ENCODE peak calls at places on chromosomes 11 and 22, in four cellular contexts. B is ovary, K is H1, D is pancreas. E is an unnamed sample.

GRCh38 chr11:29310016-29310415 is 706.8 kb downstream of the KCNA4 start:
- DNase-seq in B (no peak), D (no peak), K (no peak), E (no peak)

GRCh38 chr22:22346401-22347107 is 102.0 kb downstream of the VPREB1 start:
- DNase-seq in B (no peak), D (no peak), K (no peak), E (no peak)

GRCh38 chr22:37994049-37994448 is 9.7 kb upstream of the SOX10 start:
- DNase-seq in B (no peak), D (no peak), K (no peak), E (no peak)

GRCh38 chr22:46653596-46653995 is 33.4 kb downstream of the GRAMD4 start:
- DNase-seq in B (no peak), K (no peak), D (no peak), E (no peak)

GRCh38 chr22:31104869-31105268 is 2.5 kb downstream of the SELENOM start:
- DNase-seq in D (peak), K (peak), B (no peak), E (no peak)

GRCh38 chr22:23834830-23835772 is 3.7 kb downstream of the DERL3 start:
- DNase-seq in B (no peak), D (peak), K (no peak), E (no peak)

GRCh38 chr11:119977584-119977860 is 160.4 kb downstream of the TRIM29 start:
- DNase-seq in D (no peak), B (no peak), K (no peak), E (no peak)

GRCh38 chr11:34890089-34890488 is 26.1 kb downstream of the APIP start:
- DNase-seq in D (no peak), K (no peak), B (no peak), E (no peak)

GRCh38 chr22:39634530-39635399 is 64.2 kb downstream of the CACNA1I start:
- DNase-seq in K (no peak), D (no peak), B (no peak), E (no peak)

GRCh38 chr11:126305699-126306098 is 1.8 kb downstream of the DCPS start:
- DNase-seq in K (no peak), D (no peak), B (no peak), E (no peak)

GRCh38 chr22:36155702-36156101 is 4.9 kb downstream of the APOL3 start:
- DNase-seq in D (no peak), B (peak), K (no peak), E (no peak)

GRCh38 chr11:76783901-76784813 is 1.0 kb downstream of the TSKU start:
- DNase-seq in B (peak), K (peak), D (peak), E (no peak)

GRCh38 chr11:95991101-95991500 is 67.2 kb upstream of the MTMR2 start:
- DNase-seq in B (no peak), K (no peak), D (no peak), E (no peak)

GRCh38 chr11:64244966-64245365 is 1.8 kb downstream of the PPP1R14B start:
- DNase-seq in B (no peak), D (no peak), K (no peak), E (no peak)

GRCh38 chr22:28497188-28497587 is 182.5 kb downstream of the TTC28 start:
- DNase-seq in D (no peak), B (no peak), K (no peak), E (no peak)

GRCh38 chr11:116849491-116849890 is 12.1 kb upstream of the APOA1 start:
- DNase-seq in D (no peak), K (no peak), B (no peak), E (no peak)

GRCh38 chr22:28222066-28222465 is 303.0 kb upstream of the PITPNB start:
- DNase-seq in K (no peak), B (no peak), D (no peak), E (no peak)

GRCh38 chr11:92796744-92797143 is 172.7 kb upstream of the MTNR1B start:
- DNase-seq in K (no peak), D (no peak), B (no peak), E (no peak)

GRCh38 chr11:45042560-45042959 is 91.9 kb upstream of the TP53I11 start:
- DNase-seq in D (no peak), K (no peak), B (no peak), E (no peak)

GRCh38 chr22:26239561-26239960 is 70.3 kb downstream of the SEZ6L start:
- DNase-seq in B (no peak), K (no peak), D (no peak), E (no peak)

GRCh38 chr22:37929390-37929789 is 23.3 kb downstream of the MICALL1 start:
- DNase-seq in B (no peak), D (peak), K (no peak), E (no peak)

GRCh38 chr11:112016088-112016764 is 9.0 kb upstream of the DLAT start:
- DNase-seq in B (no peak), K (no peak), D (no peak), E (no peak)

GRCh38 chr22:50298266-50298637 is 9.2 kb downstream of the PLXNB2 start:
- DNase-seq in K (no peak), D (no peak), B (no peak), E (no peak)

GRCh38 chr22:50300620-50301257 is 6.7 kb downstream of the PLXNB2 start:
- DNase-seq in K (no peak), B (no peak), D (no peak), E (no peak)

GRCh38 chr22:50301581-50301991 is 5.9 kb downstream of the PLXNB2 start:
- DNase-seq in K (no peak), D (no peak), B (no peak), E (no peak)

GRCh38 chr22:50298937-50299656 is 8.3 kb downstream of the PLXNB2 start:
- DNase-seq in K (no peak), D (no peak), B (no peak), E (no peak)

DNA sequence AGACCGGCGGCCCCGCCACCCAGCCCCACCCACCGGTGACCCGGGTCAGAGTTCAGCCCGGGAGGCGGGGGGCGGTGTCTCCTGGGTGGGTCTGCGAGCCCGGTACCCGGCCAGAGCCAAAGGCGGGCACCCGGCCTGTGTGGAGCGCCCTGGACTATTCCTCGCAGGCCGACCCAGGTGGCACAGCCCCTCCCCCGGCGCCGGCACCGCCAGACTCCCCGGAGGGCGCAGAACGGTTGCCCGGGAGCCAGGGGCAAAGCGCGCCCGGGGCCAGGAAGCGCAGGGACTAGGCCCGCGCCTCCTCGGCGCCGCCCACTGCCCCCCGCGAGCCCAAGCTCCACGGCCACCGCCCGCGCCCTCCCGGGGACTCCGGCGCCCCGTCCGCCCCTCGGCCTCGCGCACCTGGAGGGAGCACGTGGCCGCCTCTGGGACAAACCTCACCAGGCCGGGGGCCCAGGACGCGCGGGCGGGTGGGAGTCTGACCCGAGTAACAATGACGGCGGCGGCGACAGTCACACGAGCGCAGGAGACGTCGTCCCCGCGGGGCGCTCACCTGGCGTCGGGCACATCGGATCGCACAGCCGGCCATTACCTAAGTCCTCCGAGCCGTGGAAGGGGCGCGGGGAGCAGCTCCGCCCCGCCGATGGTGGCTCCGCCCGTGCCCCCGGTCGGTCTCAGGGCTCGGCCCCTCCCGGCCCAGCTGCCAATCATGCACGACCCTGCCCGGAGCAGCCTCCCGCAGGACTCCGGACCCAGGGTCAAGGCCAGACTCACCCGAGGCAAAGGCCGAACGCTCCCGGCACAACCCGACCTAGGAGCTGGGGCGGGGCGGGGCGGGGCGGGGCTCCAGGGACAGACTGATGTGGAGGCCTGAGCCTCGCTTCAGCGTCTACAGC is 7.5 kb downstream of the PLXNB2 start:
- DNase-seq in B (no peak), D (no peak), K (peak), E (no peak)
- TF ChIP-seq CTCF in B (no peak), D (no peak), K (no peak), E (no peak)

DNA sequence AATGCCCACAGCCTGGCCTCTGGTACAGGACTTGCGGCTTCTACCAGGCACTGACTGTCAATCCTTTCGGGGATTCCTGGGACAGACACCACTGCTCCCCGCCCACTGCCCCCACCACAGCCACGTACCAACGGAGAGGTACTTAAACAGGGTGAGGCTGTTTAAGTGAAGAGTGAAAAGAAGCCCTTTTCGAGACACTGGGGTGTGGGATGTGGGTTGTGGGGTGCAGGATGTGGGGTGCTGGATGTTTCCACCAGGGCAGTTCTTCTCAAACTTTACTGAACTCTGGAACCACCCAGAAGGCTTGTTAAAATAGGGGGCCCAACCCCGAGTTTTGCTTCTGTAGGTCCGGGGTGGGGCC is 34.2 kb upstream of the PRR5 start:
- DNase-seq in K (no peak), D (no peak), B (no peak), E (peak)
- H3K4me3 ChIP-seq in K (peak), D (no peak), B (peak), E (peak)

DNA sequence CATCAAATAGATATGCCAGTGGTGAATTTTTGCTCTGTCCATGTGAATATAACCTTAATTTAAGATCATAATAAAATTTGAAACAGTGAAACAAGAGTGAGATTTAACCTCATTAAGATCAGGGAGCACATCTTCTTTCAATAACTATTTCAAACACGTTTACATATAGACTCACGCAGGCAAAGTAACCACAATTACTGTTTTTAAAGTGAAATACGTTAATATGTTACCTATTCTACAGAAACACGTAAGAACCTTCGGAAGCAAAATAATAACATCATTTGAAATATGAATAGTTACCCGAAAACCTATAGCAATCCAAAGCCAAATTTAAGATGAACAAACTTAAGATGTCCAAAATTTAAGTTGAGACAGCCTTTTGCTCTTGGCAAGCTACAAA is 136.2 kb upstream of the ZC3H12C start:
- DNase-seq in K (no peak), D (no peak), B (no peak), E (no peak)
- H3K27ac ChIP-seq in K (no peak), D (no peak), B (no peak), E (no peak)

DNA sequence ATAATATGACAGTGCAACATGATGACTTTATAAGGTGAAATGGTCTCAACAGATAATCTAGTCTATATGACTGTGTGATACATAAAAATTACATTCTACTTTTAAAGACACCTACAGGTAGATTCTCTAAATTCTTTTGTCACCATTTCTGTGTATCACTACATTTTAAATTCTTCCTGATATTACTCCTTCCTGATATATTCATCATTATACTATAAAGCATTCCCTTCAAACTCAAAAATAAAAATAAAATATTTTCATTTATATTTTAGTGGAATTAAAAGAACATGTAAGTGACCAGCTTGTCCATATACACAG is 1062.3 kb downstream of the DLG2 start:
- DNase-seq in D (no peak), B (no peak), K (no peak), E (no peak)
- TF ChIP-seq CTCF in D (no peak), B (no peak), K (no peak), E (peak)

GRCh38 chr11:124194283-124194682 is 11.1 kb downstream of the OR10D3 start:
- DNase-seq in K (no peak), D (no peak), B (no peak), E (no peak)
- H3K4me3 ChIP-seq in K (no peak), D (no peak), B (no peak), E (no peak)

DNA sequence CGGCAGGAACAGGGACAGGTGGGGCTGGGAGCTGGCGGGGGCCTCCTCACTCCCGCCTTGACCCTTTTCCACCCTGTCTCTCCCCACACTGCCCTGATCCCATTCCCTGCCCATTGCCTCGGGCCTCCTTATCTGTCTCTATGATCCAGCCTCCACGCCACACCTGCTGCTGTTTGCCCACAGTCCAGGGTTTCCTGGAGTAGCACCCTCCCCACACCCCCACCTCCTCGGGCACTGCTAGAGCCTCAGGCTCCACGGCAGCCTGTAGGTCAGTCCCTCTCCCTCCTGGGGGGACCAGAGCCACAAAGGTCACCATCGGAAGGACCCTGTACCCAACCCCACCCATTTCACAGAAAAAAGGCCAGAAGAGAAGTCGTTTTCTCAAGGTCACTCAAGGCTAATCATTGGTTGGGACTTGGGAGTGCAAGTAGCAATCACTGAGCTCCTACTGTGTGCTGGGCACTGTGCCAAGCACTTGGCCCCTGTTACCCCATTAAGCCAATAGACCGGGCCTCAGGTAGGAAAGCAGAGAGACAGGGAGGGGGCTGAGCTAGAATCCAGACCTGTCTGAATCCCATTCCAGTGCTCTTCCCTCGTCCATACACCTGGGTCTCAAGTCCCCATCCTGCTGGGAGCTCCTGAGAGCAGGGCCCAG is 71.8 kb downstream of the PDE2A start:
- DNase-seq in B (no peak), K (no peak), D (no peak), E (no peak)
- H3K27ac ChIP-seq in B (no peak), K (no peak), D (no peak), E (no peak)

GRCh38 chr11:8739309-8739793 is 56.8 kb downstream of the RPL27A start:
- DNase-seq in D (no peak), B (no peak), K (no peak), E (no peak)

GRCh38 chr11:8744423-8744822 is 61.8 kb downstream of the RPL27A start:
- DNase-seq in D (no peak), K (no peak), B (no peak), E (no peak)

GRCh38 chr11:8745431-8745986 is 62.9 kb downstream of the RPL27A start:
- DNase-seq in D (no peak), K (no peak), B (no peak), E (no peak)

GRCh38 chr11:8735094-8735493 is 52.5 kb downstream of the RPL27A start:
- DNase-seq in K (no peak), B (no peak), D (no peak), E (no peak)

GRCh38 chr11:8740156-8740555 is 57.6 kb downstream of the RPL27A start:
- DNase-seq in B (no peak), K (no peak), D (no peak), E (no peak)
- TF ChIP-seq CTCF in B (no peak), K (no peak), D (no peak), E (no peak)

DNA sequence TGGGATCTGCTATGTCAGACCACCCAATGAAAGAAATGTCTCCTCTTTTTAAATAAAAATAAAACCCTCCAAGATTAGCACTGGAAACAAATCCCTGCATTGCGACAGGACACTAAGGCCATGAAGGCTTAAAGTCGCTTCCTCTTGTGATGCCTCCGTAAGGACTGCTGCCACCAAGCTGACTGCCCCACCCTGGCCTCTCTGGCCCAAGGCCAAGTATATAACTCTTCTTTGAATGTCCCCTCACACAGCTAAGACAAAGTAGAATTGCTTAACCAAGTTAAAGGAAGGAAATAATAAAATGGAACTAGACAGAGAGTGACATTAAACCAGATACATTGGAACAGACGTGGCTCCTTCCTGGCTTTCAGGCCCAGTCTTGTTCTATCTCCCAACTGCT is 7.5 kb upstream of the NRGN start:
- DNase-seq in K (no peak), D (no peak), B (no peak), E (no peak)
- H3K4me3 ChIP-seq in K (no peak), D (no peak), B (no peak), E (no peak)